ENCODE peak calls at places on chromosomes 7 and 10, in four cellular contexts. D is NCI-H2171, F is EH, C is lung microvascular endothelial cell. I is an unnamed sample.

GRCh38 chr7:134546903-134547737 is 1.8 kb upstream of the AKR1B15 start:
- DNase-seq in D (peak), F (peak), C (peak), I (peak)

GRCh38 chr7:138887872-138888656 is 90.1 kb upstream of the ATP6V0A4 start:
- DNase-seq in D (no peak), F (no peak), C (no peak), I (no peak)

GRCh38 chr10:49751216-49751615 is 10.9 kb downstream of the OGDHL start:
- DNase-seq in D (no peak), F (no peak), C (no peak), I (no peak)

GRCh38 chr10:65708057-65708456 is 1217.8 kb upstream of the LRRTM3 start:
- DNase-seq in D (no peak), F (no peak), C (no peak), I (no peak)

GRCh38 chr10:49652416-49653385 is 26.8 kb upstream of the C10orf53 start:
- DNase-seq in D (no peak), F (no peak), C (no peak), I (no peak)

GRCh38 chr10:59333731-59334130 is 28.6 kb downstream of the FAM13C start:
- DNase-seq in D (no peak), F (no peak), C (no peak), I (no peak)

GRCh38 chr10:100167521-100168312 is 18.1 kb downstream of the ERLIN1 start:
- DNase-seq in D (no peak), F (no peak), C (peak), I (no peak)

GRCh38 chr7:121107923-121108498 is 119.5 kb downstream of the CPED1 start:
- DNase-seq in D (peak), F (peak), C (peak), I (no peak)